ENCODE peak calls at places on chromosomes 1 and 21, in seven cellular contexts. B is H4; Q is effector CD4-positive, alpha-beta T cell; H is stimulated activated CD4-positive, alpha-beta T cell treated with anti-CD3 and anti-CD28 coated beads, Interleukin-1b, Interleukin-23, amount 100 ng/mL, for 4 hours; E is NCI-H1417; M is adrenal gland; S is NCI-H748 treated with DMSO at 0.1 percent for 48 hours. Z is an unnamed sample.

GRCh38 chr1:93434088-93434487 is 13.8 kb upstream of the FNBP1L start:
- DNase-seq in B (no peak), Q (no peak), H (no peak), E (no peak), M (no peak), S (no peak), Z (no peak)

GRCh38 chr1:15352122-15352957 is 57.3 kb upstream of the EFHD2 start:
- DNase-seq in B (peak; percentile 96), Q (no peak), H (peak; percentile 6), E (no peak), M (no peak), S (no peak), Z (no peak)

GRCh38 chr1:204601979-204602653 is 83.4 kb downstream of the LRRN2 start:
- DNase-seq in B (no peak), Q (no peak), H (no peak), E (peak; percentile 37), M (no peak), S (no peak), Z (no peak)

GRCh38 chr1:87953732-87954344 is 625.2 kb downstream of the LMO4 start:
- DNase-seq in B (peak; percentile 46), Q (peak; percentile 8), H (peak; percentile 11), E (peak; percentile 54), M (peak; percentile 60), S (peak; percentile 37), Z (peak; percentile 26)

GRCh38 chr1:178684542-178685000 is 40.5 kb upstream of the RALGPS2 start:
- DNase-seq in B (peak; percentile 43), Q (no peak), H (no peak), E (no peak), M (no peak), S (no peak), Z (no peak)

GRCh38 chr1:117312453-117313138 is 54.7 kb upstream of the MAN1A2 start:
- DNase-seq in B (peak; percentile 21), Q (no peak), H (no peak), E (no peak), M (no peak), S (no peak), Z (no peak)

GRCh38 chr1:5722635-5723157 is 269.5 kb downstream of the NPHP4 start:
- DNase-seq in B (no peak), Q (no peak), H (no peak), E (no peak), M (no peak), S (no peak), Z (no peak)

GRCh38 chr1:213122514-213122929 is 71.5 kb downstream of the RPS6KC1 start:
- DNase-seq in B (peak; percentile 14), Q (no peak), H (no peak), E (peak; percentile 15), M (no peak), S (peak; percentile 38), Z (peak; percentile 50)

GRCh38 chr1:1291023-1291528 is 10.8 kb downstream of the SCNN1D start:
- DNase-seq in B (no peak), Q (no peak), H (no peak), E (peak; percentile 61), M (no peak), S (peak; percentile 17), Z (no peak)

GRCh38 chr21:35120631-35121180 is 71.6 kb upstream of the RUNX1 start:
- DNase-seq in B (no peak), Q (no peak), H (no peak), E (peak; percentile 50), M (no peak), S (peak; percentile 42), Z (no peak)

GRCh38 chr1:196295766-196296165 is 312.5 kb downstream of the KCNT2 start:
- DNase-seq in B (no peak), Q (no peak), H (no peak), E (no peak), M (no peak), S (no peak), Z (no peak)

GRCh38 chr1:67970088-67970487 is 80.3 kb downstream of the DIRAS3 start:
- DNase-seq in B (peak; percentile 46), Q (no peak), H (no peak), E (no peak), M (no peak), S (no peak), Z (no peak)

GRCh38 chr1:27109103-27109822 is 45.7 kb downstream of the SLC9A1 start:
- DNase-seq in B (no peak), Q (no peak), H (no peak), E (no peak), M (no peak), S (no peak), Z (no peak)

GRCh38 chr1:243421784-243422183 is 165.9 kb downstream of the SDCCAG8 start:
- DNase-seq in B (peak; percentile 94), Q (no peak), H (peak; percentile 6), E (peak; percentile 29), M (no peak), S (peak; percentile 32), Z (no peak)

GRCh38 chr1:20703124-20703756 is 14.6 kb downstream of the KIF17 start:
- DNase-seq in B (no peak), Q (no peak), H (no peak), E (no peak), M (no peak), S (no peak), Z (no peak)

Z was measured in NCI-H1048.